ENCODE peak calls at places on chromosomes 5 and 9, in six cellular contexts. Q is H9, L is trophoblast cell, S is IMR-90, J is H1, B is mesenchymal stem cell. Y is an unnamed sample.

GRCh38 chr9:131398204-131398603 is 4.3 kb downstream of the PRRC2B start:
- DNase-seq in S (no peak), L (no peak), B (no peak), J (no peak), Q (no peak), Y (no peak)

GRCh38 chr9:20408513-20408912 is 213.8 kb downstream of the MLLT3 start:
- DNase-seq in Q (no peak), B (no peak), S (no peak), L (no peak), J (no peak), Y (peak; percentile 8)

GRCh38 chr9:104794070-104794469 is 30.1 kb downstream of the NIPSNAP3B start:
- DNase-seq in L (no peak), S (no peak), B (no peak), J (peak; percentile 22), Q (no peak), Y (no peak)

GRCh38 chr5:57482671-57483106 is at the start of gene ACTBL2:
- DNase-seq in S (peak; percentile 77), Q (no peak), L (peak; percentile 98), B (peak; percentile 73), J (no peak), Y (no peak)

GRCh38 chr9:16069671-16070586 is 517.1 kb downstream of the CCDC171 start:
- DNase-seq in L (no peak), J (no peak), Q (no peak), B (no peak), S (peak; percentile 67), Y (no peak)

GRCh38 chr5:103119067-103119764 is 722 bp downstream of the GIN1 start:
- DNase-seq in L (no peak), S (peak; percentile 13), B (no peak), J (no peak), Q (no peak), Y (peak; percentile 11)

GRCh38 chr5:155870636-155871035 is 456.3 kb upstream of the SGCD start:
- DNase-seq in S (no peak), B (no peak), Q (no peak), J (no peak), L (no peak), Y (no peak)

GRCh38 chr9:69771775-69772418 is 12.1 kb upstream of the PTAR1 start:
- DNase-seq in Q (no peak), B (peak; percentile 9), L (no peak), J (no peak), S (peak; percentile 90), Y (no peak)

GRCh38 chr9:74810200-74810599 is 77.5 kb downstream of the TRPM6 start:
- DNase-seq in J (no peak), S (no peak), B (no peak), Q (no peak), L (no peak), Y (no peak)

GRCh38 chr9:12415361-12415760 is 277.8 kb upstream of the TYRP1 start:
- DNase-seq in L (peak; percentile 84), J (no peak), B (no peak), S (no peak), Q (no peak), Y (no peak)

GRCh38 chr5:154444559-154445421 is 1.0 kb upstream of the SAP30L start:
- DNase-seq in L (no peak), J (peak; percentile 75), Q (peak; percentile 51), S (no peak), B (peak; percentile 21), Y (no peak)

GRCh38 chr5:158925314-158925713 is 174.4 kb downstream of the EBF1 start:
- DNase-seq in S (no peak), J (no peak), Q (no peak), L (no peak), B (no peak), Y (no peak)

GRCh38 chr5:181126841-181127240 is 4.1 kb downstream of the OR2V1 start:
- DNase-seq in S (no peak), L (no peak), B (no peak), J (no peak), Q (no peak), Y (no peak)

GRCh38 chr5:144247131-144247530 is 76.5 kb downstream of the KCTD16 start:
- DNase-seq in B (peak; percentile 76), L (peak; percentile 8), Q (no peak), S (no peak), J (no peak), Y (no peak)

GRCh38 chr9:36328798-36329411 is 70.7 kb upstream of the GNE start:
- DNase-seq in Q (no peak), B (peak; percentile 78), L (peak; percentile 91), J (no peak), S (peak; percentile 80), Y (peak; percentile 45)

GRCh38 chr5:179907570-179908324 is at the start of gene TBC1D9B:
- DNase-seq in S (peak; percentile 45), J (peak; percentile 81), L (peak; percentile 83), B (peak; percentile 62), Q (peak; percentile 59), Y (peak; percentile 67)

GRCh38 chr5:122073023-122073422 is 5.0 kb downstream of the LOX start:
- DNase-seq in Q (no peak), S (no peak), L (no peak), J (no peak), B (no peak), Y (no peak)

GRCh38 chr5:148085934-148086333 is 22.2 kb downstream of the SPINK5 start:
- DNase-seq in S (peak; percentile 0), J (no peak), B (no peak), Q (no peak), L (no peak), Y (no peak)

GRCh38 chr5:93532370-93532769 is 48.6 kb downstream of the NR2F1-AS1 start:
- DNase-seq in S (peak; percentile 94), Q (no peak), L (no peak), J (no peak), B (peak; percentile 74), Y (no peak)

GRCh38 chr5:173029499-173029921 is 26.6 kb upstream of the CREBRF start:
- DNase-seq in Q (no peak), J (no peak), B (peak; percentile 28), L (no peak), S (no peak), Y (no peak)

GRCh38 chr5:39024005-39024404 is 50.2 kb downstream of the RICTOR start:
- DNase-seq in J (no peak), L (no peak), Q (peak; percentile 33), B (peak; percentile 44), S (no peak), Y (no peak)

GRCh38 chr5:1437452-1437851 is 7.8 kb downstream of the SLC6A3 start:
- DNase-seq in B (peak; percentile 24), Q (peak; percentile 73), L (peak; percentile 16), J (no peak), S (peak; percentile 26), Y (no peak)

GRCh38 chr9:35718726-35719511 is 13.1 kb downstream of the TLN1 start:
- DNase-seq in J (no peak), S (no peak), Q (no peak), L (no peak), B (no peak), Y (no peak)

GRCh38 chr5:3694819-3695218 is 99.2 kb downstream of the IRX1 start:
- DNase-seq in J (no peak), S (no peak), L (no peak), Q (no peak), B (no peak), Y (no peak)

GRCh38 chr5:135107101-135107500 is 73.1 kb upstream of the PITX1 start:
- DNase-seq in J (no peak), B (no peak), L (no peak), S (no peak), Q (no peak), Y (no peak)

DNA sequence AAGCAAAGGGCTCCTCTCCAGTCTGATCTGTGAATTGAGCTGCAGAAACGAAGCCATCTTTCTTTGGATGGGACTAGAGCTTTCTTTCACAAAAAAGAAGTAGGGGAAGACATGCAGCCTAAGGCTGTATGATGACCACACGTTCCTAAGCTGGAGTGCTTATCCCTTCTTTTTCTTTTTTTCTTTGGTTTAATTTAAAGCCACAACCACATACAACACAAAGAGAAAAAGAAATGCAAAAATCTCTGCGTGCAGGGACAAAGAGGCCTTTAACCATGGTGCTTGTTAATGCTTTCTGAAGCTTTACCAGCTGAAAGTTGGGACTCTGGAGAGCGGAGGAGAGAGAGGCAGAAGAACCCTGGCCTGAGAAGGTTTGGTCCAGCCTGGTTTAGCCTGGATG is 82.1 kb downstream of the PIK3R1 start:
- DNase-seq in Q (no peak), B (no peak), L (no peak), S (no peak), J (no peak), Y (no peak)
- H3K27ac ChIP-seq in Q (no peak overlapping the region), B (no peak overlapping the region), L (no peak overlapping the region), S (no peak overlapping the region), J (no peak overlapping the region), Y (no peak overlapping the region)

DNA sequence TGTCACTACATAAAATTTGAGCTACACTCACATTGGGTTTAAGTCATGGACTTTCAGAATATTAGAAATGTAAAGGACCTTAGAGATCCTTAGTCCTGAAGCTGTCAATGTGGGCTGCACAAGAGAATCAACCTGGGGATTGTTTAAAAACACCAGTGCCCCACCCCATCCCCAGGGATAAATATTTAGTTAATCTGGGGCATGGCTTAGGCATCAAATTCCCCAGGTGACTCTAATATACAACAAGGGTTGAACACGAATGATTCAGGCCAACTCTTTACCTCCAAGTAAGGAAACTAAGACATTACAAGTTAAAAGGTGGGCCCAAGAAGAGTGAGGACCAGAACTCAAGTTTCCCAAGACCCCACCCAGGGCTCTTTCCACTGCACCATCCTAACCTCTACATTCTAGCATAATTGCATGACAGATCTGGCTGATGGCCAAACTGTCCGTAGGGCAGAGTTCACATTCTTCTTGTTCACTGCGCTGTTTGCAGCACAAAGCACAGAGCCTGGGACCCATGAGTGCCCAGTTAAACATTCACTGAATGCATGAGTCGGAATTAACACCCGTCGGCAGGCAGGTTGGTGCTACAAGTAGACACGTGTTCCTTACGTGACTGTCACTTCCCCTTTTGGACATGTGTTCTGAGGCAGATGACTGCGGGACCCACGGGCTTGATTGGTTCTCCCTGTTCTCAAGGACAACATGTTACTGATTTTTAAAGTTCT is 25.2 kb downstream of the CYFIP2 start:
- DNase-seq in S (no peak), Q (no peak), L (peak; percentile 100), J (no peak), B (peak; percentile 2), Y (no peak)
- H4K91ac ChIP-seq in S (no peak overlapping the region), Q (no peak overlapping the region), L (no peak overlapping the region), J (no peak overlapping the region), B (no peak overlapping the region), Y (no peak overlapping the region)

GRCh38 chr9:114893221-114893620 is 37.2 kb downstream of the TNFSF8 start:
- DNase-seq in J (no peak), B (no peak), S (no peak), Q (no peak), L (no peak), Y (no peak)

GRCh38 chr9:114894206-114894605 is 36.2 kb downstream of the TNFSF8 start:
- DNase-seq in S (peak; percentile 27), Q (no peak), J (no peak), B (no peak), L (no peak), Y (no peak)

GRCh38 chr9:114894801-114895433 is 35.5 kb downstream of the TNFSF8 start:
- DNase-seq in J (no peak), B (peak; percentile 99), S (peak; percentile 99), L (peak; percentile 87), Q (peak; percentile 34), Y (no peak)

GRCh38 chr9:114895605-114896004 is 34.8 kb downstream of the TNFSF8 start:
- DNase-seq in Q (no peak), J (no peak), B (peak; percentile 79), S (peak; percentile 23), L (no peak), Y (no peak)

GRCh38 chr9:114893622-114894021 is 36.8 kb downstream of the TNFSF8 start:
- DNase-seq in Q (no peak), S (peak; percentile 55), L (no peak), B (peak; percentile 58), J (no peak), Y (no peak)
- H2AK5ac ChIP-seq in Q (no peak overlapping the region), S (peak overlapping the region; percentile 93), L (peak overlapping the region; percentile 85), B (peak overlapping the region; percentile 89), J (no peak overlapping the region), Y (no peak overlapping the region)

GRCh38 chr5:176616520-176616919 is 6.6 kb upstream of the GPRIN1 start:
- DNase-seq in S (no peak), Q (no peak), L (no peak), J (no peak), B (no peak), Y (no peak)
- H3K27ac ChIP-seq in S (no peak overlapping the region), Q (no peak overlapping the region), L (no peak overlapping the region), J (no peak overlapping the region), B (no peak overlapping the region), Y (no peak overlapping the region)